ENCODE peak calls at places on chromosomes 7 and 10, in four cellular contexts. E is H1, M is HCT116, X is SK-N-SH. V is an unnamed sample.

GRCh38 chr7:158098125-158099030 is 489.2 kb downstream of the PTPRN2 start:
- DNase-seq in X (no peak), E (no peak), M (no peak), V (no peak)

GRCh38 chr7:152132812-152133211 is 107.3 kb downstream of the GALNT11 start:
- DNase-seq in X (peak), M (no peak), E (no peak), V (no peak)

GRCh38 chr7:63899691-63900393 is 98.8 kb upstream of the ZNF722 start:
- DNase-seq in X (peak), E (no peak), M (no peak), V (peak)

GRCh38 chr7:13834328-13834761 is 155.1 kb downstream of the ETV1 start:
- DNase-seq in X (peak), E (no peak), M (no peak), V (no peak)

GRCh38 chr10:71575934-71576801 is 143.4 kb downstream of the C10orf105 start:
- DNase-seq in M (no peak), E (no peak), X (peak), V (no peak)

GRCh38 chr10:119726291-119727261 is 726 bp downstream of the INPP5F start:
- DNase-seq in E (no peak), M (no peak), X (peak), V (no peak)

GRCh38 chr10:82221750-82222149 is 346.8 kb downstream of the NRG3 start:
- DNase-seq in E (no peak), M (no peak), X (no peak), V (peak)

GRCh38 chr7:113379746-113380145 is 261.4 kb upstream of the SMIM30 start:
- DNase-seq in M (no peak), E (no peak), X (no peak), V (no peak)

DNA sequence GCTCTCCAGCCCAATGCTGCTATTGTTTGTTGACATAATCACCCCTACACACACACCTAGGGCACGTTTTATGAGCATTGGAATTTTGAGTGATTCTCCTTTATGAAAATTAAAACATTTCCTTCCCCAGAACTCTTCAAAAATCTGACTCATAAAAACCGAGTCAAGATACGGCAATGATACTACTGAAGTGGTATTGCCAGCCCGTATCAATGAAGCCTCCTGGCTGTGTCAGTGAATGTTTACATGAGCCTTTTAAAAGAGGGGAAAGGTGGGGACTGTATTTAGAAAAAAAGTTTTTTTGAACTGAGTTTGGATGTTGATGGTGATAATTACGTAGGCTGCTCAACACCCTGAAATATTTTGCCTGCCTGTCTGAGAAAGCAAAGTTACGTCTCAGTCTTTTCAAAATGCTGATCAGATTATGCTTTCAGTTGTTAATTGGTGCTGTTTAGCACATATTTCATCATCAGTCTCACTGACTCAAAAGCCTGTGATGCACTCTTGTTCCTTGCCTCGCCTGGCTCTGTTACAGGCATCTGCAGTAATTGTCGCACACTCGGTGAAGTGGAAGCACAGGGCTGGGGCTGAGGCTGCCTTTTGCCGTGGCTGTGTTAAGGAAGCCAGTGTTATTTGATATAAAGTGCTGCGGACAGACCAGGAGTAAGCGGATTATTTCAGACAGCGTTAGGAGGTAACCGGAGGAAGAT is 157.4 kb upstream of the TCF7L2 start:
- DNase-seq in X (no peak), E (no peak), M (no peak), V (no peak)
- TF ChIP-seq JUND in X (no peak), E (no peak), M (no peak), V (no peak)

GRCh38 chr10:130360826-130361311 is 224.7 kb downstream of the GLRX3 start:
- DNase-seq in X (peak), E (no peak), M (no peak), V (no peak)
- TF ChIP-seq JUND in X (no peak), E (no peak), M (no peak), V (no peak)

GRCh38 chr7:32502656-32503189 is 7.4 kb downstream of the AVL9 start:
- DNase-seq in X (no peak), E (no peak), M (no peak), V (no peak)
- TF ChIP-seq JUND in X (no peak), E (no peak), M (no peak), V (no peak)

GRCh38 chr7:148721390-148721789 is 22.7 kb downstream of the CUL1 start:
- DNase-seq in M (no peak), E (no peak), X (no peak), V (no peak)

GRCh38 chr7:148722340-148723165 is 23.9 kb downstream of the CUL1 start:
- DNase-seq in E (no peak), M (no peak), X (no peak), V (no peak)

GRCh38 chr7:148719753-148720152 is 21.1 kb downstream of the CUL1 start:
- DNase-seq in M (no peak), E (no peak), X (no peak), V (no peak)

GRCh38 chr7:148718431-148718830 is 19.7 kb downstream of the CUL1 start:
- DNase-seq in E (no peak), X (no peak), M (no peak), V (no peak)

DNA sequence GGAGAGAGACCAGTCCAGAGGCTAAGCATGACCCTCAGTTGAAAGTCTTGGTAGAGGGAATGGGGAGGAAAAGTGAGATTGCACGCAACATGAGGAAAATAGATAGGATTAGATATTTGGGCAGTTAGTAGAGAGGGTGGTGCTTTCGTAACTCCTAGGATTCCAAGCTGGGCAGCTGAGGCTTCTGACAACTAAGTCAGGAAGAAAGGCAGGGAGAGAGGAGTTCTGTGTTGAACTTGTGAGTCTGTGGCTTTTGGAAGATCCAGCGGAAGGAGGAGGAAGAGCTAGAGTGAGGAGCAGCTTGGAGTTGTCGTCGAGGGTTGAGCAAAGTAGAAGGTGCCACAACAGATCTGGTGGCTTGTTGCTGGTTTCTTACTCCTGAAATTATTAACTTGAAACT is 21.8 kb downstream of the CUL1 start:
- DNase-seq in X (no peak), M (no peak), E (no peak), V (no peak)
- TF ChIP-seq JUND in X (no peak), M (no peak), E (no peak), V (no peak)

GRCh38 chr7:18655506-18655905 is 160.0 kb downstream of the HDAC9 start:
- DNase-seq in E (no peak), X (no peak), M (no peak), V (no peak)
- TF ChIP-seq JUND in E (no peak), X (no peak), M (no peak), V (no peak)

GRCh38 chr10:13527864-13528137 is 1.0 kb downstream of the BEND7 start:
- DNase-seq in X (no peak), M (no peak), E (no peak), V (no peak)
- TF ChIP-seq JUND in X (no peak), M (no peak), E (no peak), V (no peak)

GRCh38 chr10:104334965-104335650 is 3.2 kb downstream of the ITPRIP start:
- DNase-seq in X (no peak), M (no peak), E (no peak), V (no peak)
- TF ChIP-seq JUND in X (no peak), M (no peak), E (no peak), V (no peak)

GRCh38 chr10:132095403-132096113 is 29.8 kb downstream of the JAKMIP3 start:
- DNase-seq in E (no peak), X (no peak), M (no peak), V (no peak)
- TF ChIP-seq JUND in E (no peak), X (no peak), M (no peak), V (no peak)

V was measured in T47D.